ENCODE peak calls at places on chromosomes 7 and 10, in six cellular contexts. R, Q, U, J, E and N are unnamed samples.

GRCh38 chr10:3805227-3805790 is 20.3 kb upstream of the KLF6 start:
- DNase-seq in R (no peak), Q (peak), U (peak), J (no peak), E (peak), N (peak)

GRCh38 chr10:12214763-12215218 is 18.8 kb downstream of the CDC123 start:
- DNase-seq in R (peak), Q (no peak), U (peak), J (peak), E (peak), N (no peak)

GRCh38 chr7:152383341-152384234 is 52.2 kb downstream of the KMT2C start:
- DNase-seq in R (no peak), Q (no peak), U (peak), J (no peak), E (peak), N (peak)

GRCh38 chr10:38103754-38104153 is 9.6 kb downstream of the ZNF37A start:
- DNase-seq in R (no peak), Q (no peak), U (no peak), J (no peak), E (no peak), N (no peak)

GRCh38 chr10:11959966-11960365 is 82.6 kb downstream of the UPF2 start:
- DNase-seq in R (no peak), Q (no peak), U (no peak), J (no peak), E (no peak), N (no peak)

GRCh38 chr7:70619659-70620058 is 512.3 kb upstream of the GALNT17 start:
- DNase-seq in R (no peak), Q (no peak), U (no peak), J (no peak), E (no peak), N (no peak)

GRCh38 chr10:111077715-111078504 is 1.1 kb downstream of the ADRA2A start:
- DNase-seq in R (no peak), Q (no peak), U (peak), J (no peak), E (no peak), N (no peak)

GRCh38 chr7:74312418-74313021 is 23.3 kb downstream of the CLIP2 start:
- DNase-seq in R (no peak), Q (no peak), U (no peak), J (no peak), E (no peak), N (no peak)

GRCh38 chr7:12699299-12699698 is 11.9 kb downstream of the ARL4A start:
- DNase-seq in R (no peak), Q (no peak), U (no peak), J (no peak), E (no peak), N (no peak)

GRCh38 chr10:21272585-21273399 is 252.7 kb downstream of the SKIDA1 start:
- DNase-seq in R (no peak), Q (no peak), U (no peak), J (no peak), E (no peak), N (no peak)

GRCh38 chr7:1842321-1843221 is 172.5 kb downstream of the ELFN1 start:
- DNase-seq in R (no peak), Q (no peak), U (no peak), J (no peak), E (peak), N (no peak)

GRCh38 chr7:33923440-33924229 is 18.3 kb downstream of the BMPER start:
- DNase-seq in R (no peak), Q (no peak), U (no peak), J (no peak), E (no peak), N (no peak)

GRCh38 chr10:124062390-124062789 is 31.0 kb downstream of the CHST15 start:
- DNase-seq in R (no peak), Q (no peak), U (no peak), J (no peak), E (no peak), N (no peak)

GRCh38 chr10:1661861-1662260 is 75.5 kb downstream of the ADARB2 start:
- DNase-seq in R (no peak), Q (no peak), U (no peak), J (no peak), E (no peak), N (no peak)

GRCh38 chr7:13987395-13987794 is 2.1 kb downstream of the ETV1 start:
- DNase-seq in R (no peak), Q (no peak), U (peak), J (no peak), E (no peak), N (no peak)
- H3K4me3 ChIP-seq in R (peak), Q (no peak), U (peak), J (no peak), E (peak), N (peak)

DNA sequence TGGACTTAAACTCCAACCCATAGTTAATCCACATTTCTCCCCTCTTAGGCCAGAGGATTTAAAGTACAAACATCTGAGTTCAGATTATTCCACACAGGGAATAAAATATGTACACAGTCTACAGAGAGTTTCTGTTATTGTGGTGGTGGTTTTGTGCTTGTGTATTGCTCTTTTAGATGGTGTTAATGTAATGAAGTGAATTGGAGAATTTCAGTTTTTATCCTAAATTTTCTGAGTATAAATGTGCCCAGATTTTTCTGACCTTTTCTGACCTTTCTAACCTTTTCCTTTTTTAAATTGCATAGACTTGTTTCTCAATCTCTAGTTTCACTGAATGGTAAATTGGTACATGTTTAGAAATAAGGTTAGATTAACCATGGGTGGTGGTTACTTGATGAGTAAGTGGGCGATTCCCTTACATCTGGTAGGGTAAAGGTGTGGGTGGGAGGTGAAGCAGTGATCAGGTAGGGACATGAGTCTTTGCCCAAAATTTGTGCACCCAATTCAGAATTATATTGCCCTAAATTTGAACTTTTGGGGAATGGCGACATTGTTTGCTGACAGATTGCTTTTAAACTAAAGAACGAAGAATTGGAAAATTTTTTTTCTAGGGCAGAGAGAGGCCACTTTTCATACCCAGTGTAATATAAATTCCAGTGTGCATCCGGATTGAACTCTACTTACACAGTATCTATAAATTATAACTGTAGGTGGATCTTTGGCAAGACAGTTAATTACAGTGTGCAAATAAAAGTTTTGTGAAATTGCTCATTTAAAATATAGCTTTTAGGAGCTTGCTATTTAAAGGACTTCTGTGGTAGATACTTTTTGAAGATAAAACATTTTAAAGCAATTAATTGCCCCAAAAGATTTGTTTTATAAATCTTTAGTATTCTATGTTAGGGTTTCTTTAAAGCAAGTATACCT is 62.2 kb downstream of the ST7 start:
- DNase-seq in R (no peak), Q (no peak), U (no peak), J (no peak), E (no peak), N (no peak)
- H3K4me3 ChIP-seq in R (no peak), Q (no peak), U (no peak), J (no peak), E (no peak), N (no peak)

DNA sequence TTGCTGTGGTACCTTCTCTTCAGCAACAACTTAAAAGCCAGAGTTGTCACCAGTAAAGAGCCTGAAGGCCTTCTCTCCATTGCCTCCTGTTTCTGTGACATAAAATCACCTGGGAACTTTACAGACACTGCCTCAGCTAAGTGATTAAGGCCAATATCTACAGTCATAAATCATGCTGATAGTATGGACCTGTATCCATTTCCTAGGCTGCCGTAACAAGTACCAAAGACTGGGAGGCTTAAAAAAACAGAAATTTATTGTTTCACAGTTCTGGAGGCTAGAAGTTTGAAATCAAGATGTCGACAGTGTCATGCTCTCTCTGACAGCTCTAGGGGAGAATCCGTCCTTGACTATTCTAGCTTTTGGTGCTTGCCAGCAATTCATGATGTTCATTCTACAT is 108.4 kb upstream of the UNC5B start:
- DNase-seq in R (no peak), Q (no peak), U (no peak), J (no peak), E (no peak), N (no peak)
- H3K4me3 ChIP-seq in R (no peak), Q (no peak), U (no peak), J (no peak), E (no peak), N (no peak)

GRCh38 chr10:114683593-114683992 is 25.5 kb upstream of the ABLIM1 start:
- DNase-seq in R (no peak), Q (no peak), U (no peak), J (no peak), E (no peak), N (no peak)

GRCh38 chr10:114685456-114685855 is 27.4 kb upstream of the ABLIM1 start:
- DNase-seq in R (no peak), Q (no peak), U (no peak), J (no peak), E (no peak), N (no peak)

GRCh38 chr10:114684822-114685209 is 26.7 kb upstream of the ABLIM1 start:
- DNase-seq in R (no peak), Q (no peak), U (peak), J (peak), E (no peak), N (peak)

GRCh38 chr10:114683162-114683561 is 25.1 kb upstream of the ABLIM1 start:
- DNase-seq in R (no peak), Q (peak), U (no peak), J (no peak), E (no peak), N (peak)

DNA sequence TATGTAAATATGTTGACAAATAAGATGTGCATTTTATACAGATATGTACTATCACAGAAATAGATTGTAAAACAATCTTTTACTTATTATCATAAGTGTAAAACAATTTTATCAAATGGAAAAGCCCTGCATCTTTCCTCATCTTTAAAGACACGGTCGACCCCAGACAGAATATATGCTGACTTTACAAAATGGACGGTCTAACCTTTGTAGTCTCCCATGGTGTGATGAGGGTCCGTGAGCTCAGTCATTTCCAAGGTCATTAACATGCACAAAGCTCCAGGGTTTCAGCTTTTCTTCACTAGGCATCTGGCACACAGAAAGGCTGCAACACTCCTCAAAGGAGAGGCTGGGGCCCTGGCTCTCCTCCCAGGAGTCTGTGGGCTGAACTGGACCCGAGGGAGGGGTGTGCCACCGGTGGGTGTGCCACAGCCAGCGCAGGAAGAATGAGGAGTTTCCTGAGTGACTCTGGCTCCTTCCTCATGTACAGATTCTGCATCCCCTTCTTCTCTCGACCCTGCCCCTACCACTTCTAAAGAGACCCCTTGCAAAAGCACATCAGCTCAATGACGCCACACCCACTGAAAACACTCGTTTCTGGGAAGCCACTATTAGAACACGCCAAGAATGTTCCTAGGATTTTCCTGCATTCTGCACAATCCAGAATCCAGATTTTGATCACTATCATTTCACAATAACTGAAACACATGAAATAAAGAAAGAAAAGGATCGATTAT is 26.2 kb upstream of the ABLIM1 start:
- DNase-seq in R (no peak), Q (no peak), U (peak), J (peak), E (no peak), N (peak)
- H3K4me3 ChIP-seq in R (no peak), Q (no peak), U (peak), J (peak), E (no peak), N (peak)